ENCODE peak calls at places on chromosomes 13 and 19, in seven cellular contexts. M, N, B, E, U, R and J are unnamed samples.

GRCh38 chr19:34319230-34319585 is 45.8 kb upstream of the GPI start:
- DNase-seq in M (peak), N (no peak), B (no peak), E (no peak), U (no peak), R (no peak), J (no peak)

GRCh38 chr13:39401756-39402155 is 201.2 kb downstream of the LHFPL6 start:
- DNase-seq in M (no peak), N (no peak), B (no peak), E (no peak), U (no peak), R (no peak), J (no peak)

GRCh38 chr13:39462456-39462855 is 140.5 kb downstream of the LHFPL6 start:
- DNase-seq in M (no peak), N (no peak), B (peak), E (peak), U (no peak), R (peak), J (peak)

GRCh38 chr19:50377517-50377916 is 1.3 kb downstream of the NR1H2 start:
- DNase-seq in M (no peak), N (no peak), B (no peak), E (no peak), U (no peak), R (no peak), J (no peak)

GRCh38 chr13:92994056-92994455 is 232.6 kb upstream of the GPC6 start:
- DNase-seq in M (peak), N (no peak), B (no peak), E (peak), U (no peak), R (no peak), J (no peak)

GRCh38 chr13:73602295-73602694 is 531.9 kb downstream of the KLF12 start:
- DNase-seq in M (no peak), N (no peak), B (no peak), E (peak), U (no peak), R (no peak), J (no peak)

GRCh38 chr13:47112205-47112896 is 215.5 kb upstream of the HTR2A start:
- DNase-seq in M (peak), N (no peak), B (no peak), E (no peak), U (no peak), R (no peak), J (no peak)

GRCh38 chr13:99386911-99387788 is 80.0 kb upstream of the GPR183 start:
- DNase-seq in M (peak), N (peak), B (no peak), E (peak), U (peak), R (peak), J (no peak)

GRCh38 chr13:30664689-30665088 is 47.0 kb downstream of the USPL1 start:
- DNase-seq in M (no peak), N (no peak), B (no peak), E (no peak), U (no peak), R (no peak), J (no peak)

GRCh38 chr19:29528946-29529645 is 3.3 kb downstream of the VSTM2B start:
- DNase-seq in M (no peak), N (no peak), B (no peak), E (no peak), U (no peak), R (no peak), J (no peak)

GRCh38 chr13:98565726-98566577 is 11.0 kb downstream of the STK24 start:
- DNase-seq in M (peak), N (no peak), B (no peak), E (no peak), U (no peak), R (no peak), J (no peak)

GRCh38 chr13:49627831-49628652 is at the start of gene ARL11:
- DNase-seq in M (no peak), N (peak), B (no peak), E (no peak), U (peak), R (peak), J (no peak)

GRCh38 chr19:719081-719512 is 10.4 kb downstream of the PALM start:
- DNase-seq in M (peak), N (no peak), B (peak), E (peak), U (no peak), R (no peak), J (no peak)

GRCh38 chr13:114161644-114162532 is 17.2 kb upstream of the CFAP97D2 start:
- DNase-seq in M (peak), N (peak), B (peak), E (peak), U (peak), R (peak), J (no peak)

GRCh38 chr19:52748336-52748950 is 13.6 kb upstream of the ZNF611 start:
- DNase-seq in M (peak), N (no peak), B (peak), E (peak), U (no peak), R (no peak), J (no peak)

GRCh38 chr13:89686171-89686570 is 1661.3 kb upstream of the MIR17HG start:
- DNase-seq in M (no peak), N (no peak), B (no peak), E (no peak), U (no peak), R (no peak), J (no peak)

GRCh38 chr19:36973021-36973843 is 57.1 kb downstream of the ZNF568 start:
- DNase-seq in M (peak), N (peak), B (peak), E (peak), U (peak), R (peak), J (peak)

GRCh38 chr13:53201454-53202225 is 173.0 kb downstream of the OLFM4 start:
- DNase-seq in M (no peak), N (peak), B (no peak), E (no peak), U (no peak), R (no peak), J (no peak)

DNA sequence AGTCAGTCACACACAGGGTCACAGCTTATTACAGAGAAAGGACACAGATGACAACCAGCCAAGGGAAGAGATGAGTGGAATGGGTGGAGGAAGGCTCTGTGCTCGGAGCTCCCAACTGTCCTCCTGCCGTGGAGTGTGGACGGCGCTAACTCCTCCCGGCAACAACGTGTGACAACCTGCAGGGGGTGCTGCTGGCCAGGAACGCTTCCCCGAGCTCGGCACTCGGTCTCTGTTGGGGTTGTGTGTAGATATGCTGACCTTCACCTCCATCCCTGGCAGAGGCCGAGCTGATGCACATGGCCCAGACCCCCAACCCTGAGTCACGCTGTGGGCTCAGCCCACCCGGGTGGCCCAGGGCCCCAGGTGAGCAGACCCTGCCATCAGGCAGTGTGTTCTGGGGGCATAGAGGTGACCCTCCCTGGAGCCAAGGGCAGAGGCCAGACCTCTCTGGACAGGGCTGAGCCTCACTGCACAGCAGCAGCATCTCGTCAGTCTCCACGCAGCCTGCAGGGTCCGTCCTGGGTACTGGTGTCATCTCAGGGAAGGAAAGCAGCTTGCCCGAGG is 14.1 kb downstream of the ZNF444 start:
- DNase-seq in M (no peak), N (no peak), B (no peak), E (no peak), U (no peak), R (no peak), J (no peak)
- TF ChIP-seq CTCF in M (peak), N (peak), B (peak), E (peak), U (no peak), R (no peak), J (peak)

GRCh38 chr19:56689198-56689597 is 17.6 kb upstream of the ZNF835 start:
- DNase-seq in M (peak), N (no peak), B (no peak), E (no peak), U (no peak), R (no peak), J (no peak)
- TF ChIP-seq CTCF in M (no peak), N (no peak), B (no peak), E (no peak), U (no peak), R (no peak), J (no peak)

DNA sequence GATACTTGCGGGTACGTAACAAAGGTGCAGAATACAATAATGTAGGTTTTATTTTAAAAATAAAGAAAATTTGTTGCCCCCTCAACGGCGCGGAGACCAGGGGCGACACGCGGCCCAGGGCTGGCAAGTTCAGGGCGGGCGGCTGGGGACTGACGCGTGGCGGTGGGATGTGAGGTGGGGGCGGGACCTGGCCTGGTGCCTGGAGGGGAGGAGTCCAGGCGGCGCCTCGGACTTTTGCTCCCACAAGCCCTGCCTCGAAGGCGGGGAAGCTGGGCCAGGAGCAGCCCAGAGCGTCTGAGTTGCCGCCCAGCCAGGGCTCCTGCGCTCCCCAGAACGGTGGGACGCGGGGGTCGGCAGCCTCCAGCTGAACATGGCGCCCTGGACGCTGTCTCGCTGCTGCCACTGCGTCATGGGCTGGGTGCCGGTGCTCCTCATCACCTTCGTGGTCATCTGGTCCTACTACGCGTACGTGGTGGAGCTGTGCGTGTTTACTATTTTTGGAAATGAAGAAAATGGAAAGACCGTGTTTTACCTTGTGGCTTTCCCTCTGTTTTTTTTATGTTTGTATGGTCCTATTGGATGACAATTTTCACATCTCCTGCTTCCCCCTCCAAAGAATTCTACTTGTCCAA is 1122.8 kb upstream of the ATXN8OS start:
- DNase-seq in M (no peak), N (peak), B (no peak), E (no peak), U (no peak), R (no peak), J (no peak)
- TF ChIP-seq CTCF in M (no peak), N (no peak), B (no peak), E (no peak), U (no peak), R (no peak), J (no peak)

GRCh38 chr19:41703602-41704293 is 4.7 kb upstream of the CEACAM5 start:
- DNase-seq in M (no peak), N (peak), B (no peak), E (no peak), U (no peak), R (no peak), J (no peak)

GRCh38 chr19:41706741-41707501 is 1.5 kb upstream of the CEACAM5 start:
- DNase-seq in M (peak), N (peak), B (peak), E (peak), U (peak), R (peak), J (no peak)

GRCh38 chr19:41707871-41708371 is 505 bp upstream of the CEACAM5 start:
- DNase-seq in M (no peak), N (peak), B (no peak), E (no peak), U (no peak), R (no peak), J (no peak)

GRCh38 chr19:41707502-41707812 is 969 bp upstream of the CEACAM5 start:
- DNase-seq in M (no peak), N (no peak), B (no peak), E (no peak), U (no peak), R (no peak), J (no peak)

GRCh38 chr19:41705393-41706174 is 2.8 kb upstream of the CEACAM5 start:
- DNase-seq in M (peak), N (peak), B (no peak), E (peak), U (peak), R (no peak), J (no peak)
- TF ChIP-seq CTCF in M (no peak), N (no peak), B (no peak), E (no peak), U (no peak), R (no peak), J (no peak)

DNA sequence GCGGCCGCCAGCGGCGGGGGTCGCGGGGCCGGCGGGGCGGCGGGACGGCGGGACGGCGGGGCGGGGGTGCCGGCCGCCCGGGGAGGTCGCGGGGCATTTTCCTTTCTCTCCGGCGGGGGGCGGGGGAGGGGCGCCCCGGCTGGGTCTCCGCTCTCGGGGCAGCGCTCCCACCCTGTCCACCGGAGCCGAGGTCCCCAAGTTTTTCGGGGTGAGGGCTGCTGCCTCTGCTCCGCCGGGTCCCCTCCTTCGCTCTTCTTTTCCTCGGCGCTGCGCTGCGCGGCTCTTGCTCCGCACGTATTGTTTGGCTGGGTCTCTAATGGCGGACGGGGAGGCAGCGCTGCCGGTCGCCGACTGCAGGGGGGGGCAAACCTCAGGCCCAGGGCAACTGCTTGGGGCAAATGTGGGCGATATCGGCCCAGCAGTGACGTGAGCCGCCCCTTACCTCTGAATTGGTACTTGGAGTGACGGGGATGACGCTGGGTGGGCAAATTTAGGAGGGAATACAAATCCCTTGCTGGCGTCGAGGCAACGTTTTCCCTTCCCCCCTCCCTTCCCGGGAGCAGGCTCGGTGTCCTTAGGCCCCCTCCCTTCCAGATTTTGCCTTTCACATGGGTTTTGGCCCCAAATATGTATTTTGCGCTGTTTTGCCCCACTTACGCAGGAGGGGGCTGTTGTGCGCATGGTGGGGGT is 759 bp downstream of the ZMYM2 start:
- DNase-seq in M (peak), N (peak), B (peak), E (peak), U (peak), R (peak), J (no peak)
- TF ChIP-seq CTCF in M (peak), N (peak), B (peak), E (no peak), U (no peak), R (no peak), J (peak)

DNA sequence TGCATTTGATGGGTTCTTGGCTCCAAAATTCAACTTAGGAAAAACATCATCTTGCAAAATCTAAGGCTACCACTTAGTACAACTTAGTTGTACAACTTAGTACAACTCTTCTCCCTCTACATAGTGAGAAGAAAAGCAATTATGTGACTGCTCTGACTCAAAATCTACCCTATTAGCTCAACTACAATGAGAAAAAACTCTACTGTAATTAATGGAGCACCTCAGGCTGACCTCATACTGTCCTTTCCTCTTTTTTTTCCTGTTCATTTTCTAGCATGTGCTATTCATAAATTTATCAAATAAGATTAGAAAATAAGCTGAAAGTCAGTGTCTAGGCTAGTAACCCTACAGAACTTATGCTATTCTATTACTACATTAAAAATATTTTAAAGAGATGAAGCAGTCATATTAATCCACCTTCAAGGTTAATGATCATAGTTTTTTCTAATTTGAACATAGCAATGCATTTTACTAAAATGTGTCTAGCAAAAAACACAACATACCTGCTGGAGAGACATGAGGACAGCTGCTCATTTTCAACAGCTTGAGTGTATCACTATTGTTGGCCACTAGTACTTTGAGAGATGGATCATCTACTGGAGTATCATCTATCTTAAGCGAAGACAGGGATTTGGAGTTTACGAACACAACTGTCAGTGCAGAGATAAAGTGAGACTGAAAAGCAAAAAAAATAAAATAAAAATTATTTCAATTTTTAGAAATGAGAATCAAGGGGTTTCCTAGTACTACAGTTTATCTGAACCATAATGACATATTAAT is 11.9 kb downstream of the FBXL3 start:
- DNase-seq in M (no peak), N (no peak), B (no peak), E (no peak), U (no peak), R (no peak), J (no peak)
- TF ChIP-seq CTCF in M (no peak), N (no peak), B (no peak), E (no peak), U (no peak), R (no peak), J (no peak)

GRCh38 chr13:59607172-59607571 is 556.6 kb downstream of the DIAPH3 start:
- DNase-seq in M (no peak), N (no peak), B (no peak), E (no peak), U (no peak), R (no peak), J (no peak)
- TF ChIP-seq CTCF in M (no peak), N (no peak), B (no peak), E (no peak), U (no peak), R (no peak), J (no peak)

GRCh38 chr19:44735011-44735410 is 13.5 kb upstream of the BCL3 start:
- DNase-seq in M (no peak), N (no peak), B (no peak), E (no peak), U (no peak), R (no peak), J (no peak)
- TF ChIP-seq CTCF in M (no peak), N (no peak), B (no peak), E (no peak), U (no peak), R (no peak), J (no peak)